ENCODE peak calls at places on chromosomes 4 and X, in ten cellular contexts. One of them, this sample, is unnamed.
A peak's percentile ranks its signal among the peaks of the same experiment; 100 is the strongest.

GRCh38 chr4:102627831-102628523 is 126.8 kb downstream of the NFKB1 start:
- DNase-seq in RWPE1: peak; percentile 92
- DNase-seq in lower lobe of right lung: no peak
- DNase-seq in psoas muscle: no peak
- DNase-seq in D341Med: no peak
- DNase-seq in MM.1S: no peak
- DNase-seq in Right ventricle myocardium inferior: no peak
- DNase-seq in choroid plexus epithelial cell: peak; percentile 28
- DNase-seq in activated CD8-positive, alpha-beta T cell treated with anti-CD3 and anti-CD28 coated beads, Interleukin-2, amount 10 ng/mL, durations not matched to agents 7 days and 5 days: no peak
- DNase-seq in activated CD4-positive, CD25-positive, alpha-beta regulatory T cell: no peak
- DNase-seq in this sample: peak; percentile 17

GRCh38 chr4:40401096-40401495 is 66.0 kb downstream of the CHRNA9 start:
- DNase-seq in RWPE1: no peak
- DNase-seq in lower lobe of right lung: no peak
- DNase-seq in psoas muscle: no peak
- DNase-seq in D341Med: no peak
- DNase-seq in MM.1S: no peak
- DNase-seq in Right ventricle myocardium inferior: no peak
- DNase-seq in choroid plexus epithelial cell: no peak
- DNase-seq in activated CD8-positive, alpha-beta T cell treated with anti-CD3 and anti-CD28 coated beads, Interleukin-2, amount 10 ng/mL, durations not matched to agents 7 days and 5 days: no peak
- DNase-seq in activated CD4-positive, CD25-positive, alpha-beta regulatory T cell: no peak
- DNase-seq in this sample: no peak

GRCh38 chrX:125628435-125628834 is 308.8 kb downstream of the TEX13C start:
- DNase-seq in RWPE1: no peak
- DNase-seq in lower lobe of right lung: no peak
- DNase-seq in psoas muscle: no peak
- DNase-seq in D341Med: no peak
- DNase-seq in MM.1S: no peak
- DNase-seq in Right ventricle myocardium inferior: no peak
- DNase-seq in choroid plexus epithelial cell: no peak
- DNase-seq in activated CD8-positive, alpha-beta T cell treated with anti-CD3 and anti-CD28 coated beads, Interleukin-2, amount 10 ng/mL, durations not matched to agents 7 days and 5 days: no peak
- DNase-seq in activated CD4-positive, CD25-positive, alpha-beta regulatory T cell: no peak
- DNase-seq in this sample: no peak

GRCh38 chrX:1465261-1466231 is 12.8 kb upstream of the ASMTL start:
- DNase-seq in RWPE1: no peak
- DNase-seq in lower lobe of right lung: no peak
- DNase-seq in psoas muscle: no peak
- DNase-seq in D341Med: no peak
- DNase-seq in MM.1S: no peak
- DNase-seq in Right ventricle myocardium inferior: no peak
- DNase-seq in choroid plexus epithelial cell: no peak
- DNase-seq in activated CD8-positive, alpha-beta T cell treated with anti-CD3 and anti-CD28 coated beads, Interleukin-2, amount 10 ng/mL, durations not matched to agents 7 days and 5 days: peak; percentile 18
- DNase-seq in activated CD4-positive, CD25-positive, alpha-beta regulatory T cell: no peak
- DNase-seq in this sample: no peak

GRCh38 chr4:73620115-73620792 is at the start of gene RASSF6:
- DNase-seq in RWPE1: peak; percentile 65
- DNase-seq in lower lobe of right lung: peak; percentile 88
- DNase-seq in psoas muscle: no peak
- DNase-seq in D341Med: peak; percentile 58
- DNase-seq in MM.1S: peak; percentile 81
- DNase-seq in Right ventricle myocardium inferior: peak; percentile 64
- DNase-seq in choroid plexus epithelial cell: peak; percentile 27
- DNase-seq in activated CD8-positive, alpha-beta T cell treated with anti-CD3 and anti-CD28 coated beads, Interleukin-2, amount 10 ng/mL, durations not matched to agents 7 days and 5 days: no peak
- DNase-seq in activated CD4-positive, CD25-positive, alpha-beta regulatory T cell: no peak
- DNase-seq in this sample: no peak

GRCh38 chr4:173243321-173243720 is 74.7 kb downstream of the GALNT7 start:
- DNase-seq in RWPE1: peak; percentile 72
- DNase-seq in lower lobe of right lung: no peak
- DNase-seq in psoas muscle: no peak
- DNase-seq in D341Med: no peak
- DNase-seq in MM.1S: no peak
- DNase-seq in Right ventricle myocardium inferior: no peak
- DNase-seq in choroid plexus epithelial cell: peak; percentile 89
- DNase-seq in activated CD8-positive, alpha-beta T cell treated with anti-CD3 and anti-CD28 coated beads, Interleukin-2, amount 10 ng/mL, durations not matched to agents 7 days and 5 days: no peak
- DNase-seq in activated CD4-positive, CD25-positive, alpha-beta regulatory T cell: no peak
- DNase-seq in this sample: peak; percentile 90

GRCh38 chr4:142416711-142417275 is 429.3 kb downstream of the INPP4B start:
- DNase-seq in RWPE1: no peak
- DNase-seq in lower lobe of right lung: no peak
- DNase-seq in psoas muscle: no peak
- DNase-seq in D341Med: no peak
- DNase-seq in MM.1S: no peak
- DNase-seq in Right ventricle myocardium inferior: no peak
- DNase-seq in choroid plexus epithelial cell: peak; percentile 56
- DNase-seq in activated CD8-positive, alpha-beta T cell treated with anti-CD3 and anti-CD28 coated beads, Interleukin-2, amount 10 ng/mL, durations not matched to agents 7 days and 5 days: no peak
- DNase-seq in activated CD4-positive, CD25-positive, alpha-beta regulatory T cell: no peak
- DNase-seq in this sample: peak; percentile 61

GRCh38 chr4:183936574-183937335 is 31.6 kb downstream of the STOX2 start:
- DNase-seq in RWPE1: peak; percentile 15
- DNase-seq in lower lobe of right lung: no peak
- DNase-seq in psoas muscle: no peak
- DNase-seq in D341Med: no peak
- DNase-seq in MM.1S: no peak
- DNase-seq in Right ventricle myocardium inferior: no peak
- DNase-seq in choroid plexus epithelial cell: no peak
- DNase-seq in activated CD8-positive, alpha-beta T cell treated with anti-CD3 and anti-CD28 coated beads, Interleukin-2, amount 10 ng/mL, durations not matched to agents 7 days and 5 days: no peak
- DNase-seq in activated CD4-positive, CD25-positive, alpha-beta regulatory T cell: no peak
- DNase-seq in this sample: no peak

GRCh38 chrX:13094780-13095425 is 50.5 kb upstream of the FAM9C start:
- DNase-seq in RWPE1: no peak
- DNase-seq in lower lobe of right lung: no peak
- DNase-seq in psoas muscle: no peak
- DNase-seq in D341Med: no peak
- DNase-seq in MM.1S: no peak
- DNase-seq in Right ventricle myocardium inferior: no peak
- DNase-seq in choroid plexus epithelial cell: peak; percentile 67
- DNase-seq in activated CD8-positive, alpha-beta T cell treated with anti-CD3 and anti-CD28 coated beads, Interleukin-2, amount 10 ng/mL, durations not matched to agents 7 days and 5 days: no peak
- DNase-seq in activated CD4-positive, CD25-positive, alpha-beta regulatory T cell: no peak
- DNase-seq in this sample: no peak

GRCh38 chr4:52788806-52789205 is 37.6 kb upstream of the ERVMER34-1 start:
- DNase-seq in RWPE1: no peak
- DNase-seq in lower lobe of right lung: no peak
- DNase-seq in psoas muscle: no peak
- DNase-seq in D341Med: no peak
- DNase-seq in MM.1S: no peak
- DNase-seq in Right ventricle myocardium inferior: no peak
- DNase-seq in choroid plexus epithelial cell: no peak
- DNase-seq in activated CD8-positive, alpha-beta T cell treated with anti-CD3 and anti-CD28 coated beads, Interleukin-2, amount 10 ng/mL, durations not matched to agents 7 days and 5 days: no peak
- DNase-seq in activated CD4-positive, CD25-positive, alpha-beta regulatory T cell: no peak
- DNase-seq in this sample: no peak

GRCh38 chr4:158122501-158122900 is 50.3 kb downstream of the GASK1B start:
- DNase-seq in RWPE1: no peak
- DNase-seq in lower lobe of right lung: no peak
- DNase-seq in psoas muscle: no peak
- DNase-seq in D341Med: no peak
- DNase-seq in MM.1S: no peak
- DNase-seq in Right ventricle myocardium inferior: no peak
- DNase-seq in choroid plexus epithelial cell: peak; percentile 63
- DNase-seq in activated CD8-positive, alpha-beta T cell treated with anti-CD3 and anti-CD28 coated beads, Interleukin-2, amount 10 ng/mL, durations not matched to agents 7 days and 5 days: no peak
- DNase-seq in activated CD4-positive, CD25-positive, alpha-beta regulatory T cell: no peak
- DNase-seq in this sample: peak; percentile 22

GRCh38 chr4:167715176-167715575 is 377.2 kb upstream of the ANXA10 start:
- DNase-seq in RWPE1: no peak
- DNase-seq in lower lobe of right lung: no peak
- DNase-seq in psoas muscle: no peak
- DNase-seq in D341Med: no peak
- DNase-seq in MM.1S: no peak
- DNase-seq in Right ventricle myocardium inferior: no peak
- DNase-seq in choroid plexus epithelial cell: peak; percentile 37
- DNase-seq in activated CD8-positive, alpha-beta T cell treated with anti-CD3 and anti-CD28 coated beads, Interleukin-2, amount 10 ng/mL, durations not matched to agents 7 days and 5 days: no peak
- DNase-seq in activated CD4-positive, CD25-positive, alpha-beta regulatory T cell: no peak
- DNase-seq in this sample: peak; percentile 37

GRCh38 chr4:62670509-62670908 is 1470.4 kb downstream of the ADGRL3 start:
- DNase-seq in RWPE1: no peak
- DNase-seq in lower lobe of right lung: no peak
- DNase-seq in psoas muscle: no peak
- DNase-seq in D341Med: no peak
- DNase-seq in MM.1S: peak; percentile 14
- DNase-seq in Right ventricle myocardium inferior: no peak
- DNase-seq in choroid plexus epithelial cell: peak; percentile 48
- DNase-seq in activated CD8-positive, alpha-beta T cell treated with anti-CD3 and anti-CD28 coated beads, Interleukin-2, amount 10 ng/mL, durations not matched to agents 7 days and 5 days: no peak
- DNase-seq in activated CD4-positive, CD25-positive, alpha-beta regulatory T cell: no peak
- DNase-seq in this sample: no peak

GRCh38 chr4:5905714-5906113 is 12.8 kb upstream of the CRMP1 start:
- DNase-seq in RWPE1: no peak
- DNase-seq in lower lobe of right lung: no peak
- DNase-seq in psoas muscle: no peak
- DNase-seq in D341Med: no peak
- DNase-seq in MM.1S: no peak
- DNase-seq in Right ventricle myocardium inferior: no peak
- DNase-seq in choroid plexus epithelial cell: no peak
- DNase-seq in activated CD8-positive, alpha-beta T cell treated with anti-CD3 and anti-CD28 coated beads, Interleukin-2, amount 10 ng/mL, durations not matched to agents 7 days and 5 days: no peak
- DNase-seq in activated CD4-positive, CD25-positive, alpha-beta regulatory T cell: no peak
- DNase-seq in this sample: no peak

GRCh38 chr4:143344011-143344410 is 7.3 kb downstream of the GAB1 start:
- DNase-seq in RWPE1: no peak
- DNase-seq in lower lobe of right lung: no peak
- DNase-seq in psoas muscle: no peak
- DNase-seq in D341Med: no peak
- DNase-seq in MM.1S: no peak
- DNase-seq in Right ventricle myocardium inferior: no peak
- DNase-seq in choroid plexus epithelial cell: no peak
- DNase-seq in activated CD8-positive, alpha-beta T cell treated with anti-CD3 and anti-CD28 coated beads, Interleukin-2, amount 10 ng/mL, durations not matched to agents 7 days and 5 days: no peak
- DNase-seq in activated CD4-positive, CD25-positive, alpha-beta regulatory T cell: no peak
- DNase-seq in this sample: no peak

GRCh38 chr4:3047464-3048286 is 26.7 kb downstream of the HTT-AS start:
- DNase-seq in RWPE1: no peak
- DNase-seq in lower lobe of right lung: peak; percentile 76
- DNase-seq in psoas muscle: peak; percentile 74
- DNase-seq in D341Med: peak; percentile 72
- DNase-seq in MM.1S: peak; percentile 98
- DNase-seq in Right ventricle myocardium inferior: peak; percentile 77
- DNase-seq in choroid plexus epithelial cell: peak; percentile 67
- DNase-seq in activated CD8-positive, alpha-beta T cell treated with anti-CD3 and anti-CD28 coated beads, Interleukin-2, amount 10 ng/mL, durations not matched to agents 7 days and 5 days: peak; percentile 89
- DNase-seq in activated CD4-positive, CD25-positive, alpha-beta regulatory T cell: peak; percentile 34
- DNase-seq in this sample: peak; percentile 57

GRCh38 chrX:1281511-1281910 is 12.9 kb downstream of the CSF2RA start:
- DNase-seq in RWPE1: no peak
- DNase-seq in lower lobe of right lung: no peak
- DNase-seq in psoas muscle: no peak
- DNase-seq in D341Med: no peak
- DNase-seq in MM.1S: no peak
- DNase-seq in Right ventricle myocardium inferior: no peak
- DNase-seq in choroid plexus epithelial cell: no peak
- DNase-seq in activated CD8-positive, alpha-beta T cell treated with anti-CD3 and anti-CD28 coated beads, Interleukin-2, amount 10 ng/mL, durations not matched to agents 7 days and 5 days: no peak
- DNase-seq in activated CD4-positive, CD25-positive, alpha-beta regulatory T cell: no peak
- DNase-seq in this sample: no peak

GRCh38 chr4:38189445-38189844 is 229.2 kb downstream of the PTTG2 start:
- DNase-seq in RWPE1: peak; percentile 76
- DNase-seq in lower lobe of right lung: no peak
- DNase-seq in psoas muscle: no peak
- DNase-seq in D341Med: no peak
- DNase-seq in MM.1S: no peak
- DNase-seq in Right ventricle myocardium inferior: no peak
- DNase-seq in choroid plexus epithelial cell: peak; percentile 81
- DNase-seq in activated CD8-positive, alpha-beta T cell treated with anti-CD3 and anti-CD28 coated beads, Interleukin-2, amount 10 ng/mL, durations not matched to agents 7 days and 5 days: no peak
- DNase-seq in activated CD4-positive, CD25-positive, alpha-beta regulatory T cell: no peak
- DNase-seq in this sample: peak; percentile 91

GRCh38 chr4:84499065-84499982 is at the start of gene NKX6-1:
- DNase-seq in RWPE1: peak; percentile 94
- DNase-seq in lower lobe of right lung: peak; percentile 60
- DNase-seq in psoas muscle: peak; percentile 77
- DNase-seq in D341Med: peak; percentile 99
- DNase-seq in MM.1S: no peak
- DNase-seq in Right ventricle myocardium inferior: no peak
- DNase-seq in choroid plexus epithelial cell: peak; percentile 88
- DNase-seq in activated CD8-positive, alpha-beta T cell treated with anti-CD3 and anti-CD28 coated beads, Interleukin-2, amount 10 ng/mL, durations not matched to agents 7 days and 5 days: no peak
- DNase-seq in activated CD4-positive, CD25-positive, alpha-beta regulatory T cell: no peak
- DNase-seq in this sample: peak; percentile 56

GRCh38 chr4:14952352-14952751 is 49.9 kb upstream of the CPEB2 start:
- DNase-seq in RWPE1: no peak
- DNase-seq in lower lobe of right lung: no peak
- DNase-seq in psoas muscle: no peak
- DNase-seq in D341Med: no peak
- DNase-seq in MM.1S: peak; percentile 15
- DNase-seq in Right ventricle myocardium inferior: no peak
- DNase-seq in choroid plexus epithelial cell: no peak
- DNase-seq in activated CD8-positive, alpha-beta T cell treated with anti-CD3 and anti-CD28 coated beads, Interleukin-2, amount 10 ng/mL, durations not matched to agents 7 days and 5 days: no peak
- DNase-seq in activated CD4-positive, CD25-positive, alpha-beta regulatory T cell: no peak
- DNase-seq in this sample: no peak

GRCh38 chr4:171759274-171759673 is 53.9 kb upstream of the GALNTL6 start:
- DNase-seq in RWPE1: no peak
- DNase-seq in lower lobe of right lung: peak; percentile 51
- DNase-seq in psoas muscle: no peak
- DNase-seq in D341Med: no peak
- DNase-seq in MM.1S: no peak
- DNase-seq in Right ventricle myocardium inferior: no peak
- DNase-seq in choroid plexus epithelial cell: no peak
- DNase-seq in activated CD8-positive, alpha-beta T cell treated with anti-CD3 and anti-CD28 coated beads, Interleukin-2, amount 10 ng/mL, durations not matched to agents 7 days and 5 days: no peak
- DNase-seq in activated CD4-positive, CD25-positive, alpha-beta regulatory T cell: no peak
- DNase-seq in this sample: no peak

GRCh38 chr4:147003956-147004580 is 58.4 kb upstream of the TTC29 start:
- DNase-seq in RWPE1: no peak
- DNase-seq in lower lobe of right lung: no peak
- DNase-seq in psoas muscle: no peak
- DNase-seq in D341Med: no peak
- DNase-seq in MM.1S: no peak
- DNase-seq in Right ventricle myocardium inferior: no peak
- DNase-seq in choroid plexus epithelial cell: no peak
- DNase-seq in activated CD8-positive, alpha-beta T cell treated with anti-CD3 and anti-CD28 coated beads, Interleukin-2, amount 10 ng/mL, durations not matched to agents 7 days and 5 days: no peak
- DNase-seq in activated CD4-positive, CD25-positive, alpha-beta regulatory T cell: no peak
- DNase-seq in this sample: no peak

GRCh38 chr4:116150152-116150551 is 935.2 kb downstream of the TRAM1L1 start:
- DNase-seq in RWPE1: no peak
- DNase-seq in lower lobe of right lung: no peak
- DNase-seq in psoas muscle: no peak
- DNase-seq in D341Med: no peak
- DNase-seq in MM.1S: no peak
- DNase-seq in Right ventricle myocardium inferior: no peak
- DNase-seq in choroid plexus epithelial cell: no peak
- DNase-seq in activated CD8-positive, alpha-beta T cell treated with anti-CD3 and anti-CD28 coated beads, Interleukin-2, amount 10 ng/mL, durations not matched to agents 7 days and 5 days: no peak
- DNase-seq in activated CD4-positive, CD25-positive, alpha-beta regulatory T cell: no peak
- DNase-seq in this sample: no peak

GRCh38 chr4:76545161-76545884 is 110.3 kb downstream of the SHROOM3 start:
- DNase-seq in RWPE1: no peak
- DNase-seq in lower lobe of right lung: no peak
- DNase-seq in psoas muscle: no peak
- DNase-seq in D341Med: no peak
- DNase-seq in MM.1S: peak; percentile 57
- DNase-seq in Right ventricle myocardium inferior: no peak
- DNase-seq in choroid plexus epithelial cell: peak; percentile 57
- DNase-seq in activated CD8-positive, alpha-beta T cell treated with anti-CD3 and anti-CD28 coated beads, Interleukin-2, amount 10 ng/mL, durations not matched to agents 7 days and 5 days: peak; percentile 22
- DNase-seq in activated CD4-positive, CD25-positive, alpha-beta regulatory T cell: no peak
- DNase-seq in this sample: no peak

GRCh38 chrX:154732421-154733071 is 18.3 kb downstream of the GAB3 start:
- DNase-seq in RWPE1: no peak
- DNase-seq in lower lobe of right lung: no peak
- DNase-seq in psoas muscle: no peak
- DNase-seq in D341Med: no peak
- DNase-seq in MM.1S: no peak
- DNase-seq in Right ventricle myocardium inferior: no peak
- DNase-seq in choroid plexus epithelial cell: peak; percentile 72
- DNase-seq in activated CD8-positive, alpha-beta T cell treated with anti-CD3 and anti-CD28 coated beads, Interleukin-2, amount 10 ng/mL, durations not matched to agents 7 days and 5 days: peak; percentile 36
- DNase-seq in activated CD4-positive, CD25-positive, alpha-beta regulatory T cell: no peak
- DNase-seq in this sample: peak; percentile 81

GRCh38 chr4:159900562-159900961 is 797.7 kb downstream of the RAPGEF2 start:
- DNase-seq in RWPE1: no peak
- DNase-seq in lower lobe of right lung: no peak
- DNase-seq in psoas muscle: no peak
- DNase-seq in D341Med: no peak
- DNase-seq in MM.1S: no peak
- DNase-seq in Right ventricle myocardium inferior: no peak
- DNase-seq in choroid plexus epithelial cell: peak; percentile 2
- DNase-seq in activated CD8-positive, alpha-beta T cell treated with anti-CD3 and anti-CD28 coated beads, Interleukin-2, amount 10 ng/mL, durations not matched to agents 7 days and 5 days: no peak
- DNase-seq in activated CD4-positive, CD25-positive, alpha-beta regulatory T cell: no peak
- DNase-seq in this sample: no peak

GRCh38 chr4:123217676-123218075 is 178.9 kb upstream of the SPRY1 start:
- DNase-seq in RWPE1: no peak
- DNase-seq in lower lobe of right lung: no peak
- DNase-seq in psoas muscle: no peak
- DNase-seq in D341Med: no peak
- DNase-seq in MM.1S: no peak
- DNase-seq in Right ventricle myocardium inferior: no peak
- DNase-seq in choroid plexus epithelial cell: no peak
- DNase-seq in activated CD8-positive, alpha-beta T cell treated with anti-CD3 and anti-CD28 coated beads, Interleukin-2, amount 10 ng/mL, durations not matched to agents 7 days and 5 days: no peak
- DNase-seq in activated CD4-positive, CD25-positive, alpha-beta regulatory T cell: no peak
- DNase-seq in this sample: no peak

This sample was measured in cardiac fibroblast.